ENCODE peak calls at places on chromosomes 1 and 21, in eight cellular contexts. V, N, J, G, P, W, F and Y are unnamed samples.

GRCh38 chr1:31583995-31584868 is 7.9 kb downstream of the TINAGL1 start:
- DNase-seq in V (no peak), W (no peak), P (no peak), J (no peak), F (peak), N (peak), G (no peak), Y (no peak)

GRCh38 chr1:89310505-89310904 is 37.8 kb upstream of the GBP5 start:
- DNase-seq in G (no peak), V (no peak), W (no peak), N (no peak), J (no peak), P (peak), F (peak), Y (peak)

GRCh38 chr1:192067360-192067759 is 90.9 kb upstream of the RGS18 start:
- DNase-seq in P (no peak), G (no peak), F (no peak), W (no peak), N (no peak), J (no peak), V (no peak), Y (no peak)

GRCh38 chr1:22228505-22228911 is 85.6 kb upstream of the WNT4 start:
- DNase-seq in G (no peak), J (no peak), V (no peak), W (no peak), F (no peak), N (no peak), P (no peak), Y (no peak)

GRCh38 chr1:169184812-169185211 is 78.3 kb downstream of the ATP1B1 start:
- DNase-seq in F (no peak), V (no peak), N (no peak), P (no peak), W (no peak), J (no peak), G (no peak), Y (no peak)

GRCh38 chr1:32014199-32014936 is 700 bp downstream of the KHDRBS1 start:
- DNase-seq in G (peak), N (peak), P (no peak), J (no peak), V (peak), F (peak), W (peak), Y (no peak)

GRCh38 chr1:28045777-28046176 is 42.6 kb downstream of the EYA3 start:
- DNase-seq in N (no peak), F (no peak), V (no peak), P (no peak), G (no peak), W (no peak), J (no peak), Y (no peak)

GRCh38 chr21:44375281-44375651 is 21.8 kb downstream of the TRPM2 start:
- DNase-seq in G (no peak), P (no peak), J (no peak), F (no peak), N (no peak), V (no peak), W (no peak), Y (no peak)

GRCh38 chr1:26996665-26997064 is 3.2 kb downstream of the TRNP1 start:
- DNase-seq in P (no peak), F (no peak), V (no peak), N (no peak), J (no peak), W (no peak), G (no peak), Y (no peak)

GRCh38 chr1:72282690-72283203 is 408 bp upstream of the NEGR1 start:
- DNase-seq in P (peak), G (peak), N (peak), W (peak), F (peak), J (peak), V (peak), Y (peak)
- TF ChIP-seq CTCF in P (peak), G (no peak), N (peak), W (no peak), F (no peak), J (no peak), V (peak), Y (no peak)

DNA sequence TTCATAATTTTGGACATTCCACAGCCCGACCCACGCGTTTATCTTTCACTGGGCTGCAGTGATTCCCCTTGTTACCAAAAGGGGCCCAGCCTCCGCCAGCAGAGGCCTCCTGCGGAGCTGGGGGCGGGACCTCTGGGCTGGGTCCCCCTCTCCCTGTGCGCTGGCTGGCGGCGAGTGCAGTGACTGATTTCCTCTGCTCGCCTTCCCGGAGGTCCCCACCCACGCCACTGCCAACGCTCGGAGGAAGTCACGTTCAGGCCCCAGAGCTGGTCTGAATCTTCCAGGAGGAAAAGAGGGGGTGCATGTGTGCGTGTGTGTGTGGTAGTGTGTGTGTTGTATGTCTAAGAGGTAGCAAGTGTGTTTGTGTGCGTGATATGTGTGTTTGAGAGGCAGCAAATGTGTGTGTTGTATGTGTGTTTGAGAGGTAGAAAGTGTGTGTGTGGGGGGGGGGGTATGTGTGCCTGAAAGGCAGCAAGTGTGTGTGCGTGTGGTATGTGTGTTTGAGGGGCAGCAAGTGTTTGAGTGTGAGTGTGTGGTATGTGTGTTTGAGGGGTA is 35.0 kb upstream of the JAK1 start:
- DNase-seq in N (peak), V (peak), W (peak), F (peak), J (no peak), G (peak), P (no peak), Y (peak)
- TF ChIP-seq CTCF in N (peak), V (no peak), W (no peak), F (no peak), J (no peak), G (no peak), P (no peak), Y (peak)

GRCh38 chr1:248811514-248812490 is 13.9 kb downstream of the SH3BP5L start:
- DNase-seq in V (no peak), W (no peak), J (no peak), F (no peak), N (no peak), G (no peak), P (no peak), Y (no peak)
- TF ChIP-seq CTCF in V (no peak), W (no peak), J (no peak), F (peak), N (peak), G (peak), P (no peak), Y (no peak)

GRCh38 chr1:152170287-152170933 is 11.4 kb upstream of the RPTN start:
- DNase-seq in F (no peak), V (no peak), W (no peak), G (no peak), N (no peak), P (no peak), J (no peak), Y (no peak)

GRCh38 chr1:152168535-152168868 is 9.5 kb upstream of the RPTN start:
- DNase-seq in F (peak), P (no peak), W (no peak), V (no peak), G (no peak), J (no peak), N (no peak), Y (no peak)

GRCh38 chr1:152166966-152167365 is 7.9 kb upstream of the RPTN start:
- DNase-seq in N (no peak), V (no peak), P (no peak), G (no peak), J (no peak), W (no peak), F (no peak), Y (no peak)

GRCh38 chr1:152169356-152170025 is 10.5 kb upstream of the RPTN start:
- DNase-seq in N (no peak), G (no peak), P (no peak), F (no peak), W (no peak), J (no peak), V (no peak), Y (no peak)

DNA sequence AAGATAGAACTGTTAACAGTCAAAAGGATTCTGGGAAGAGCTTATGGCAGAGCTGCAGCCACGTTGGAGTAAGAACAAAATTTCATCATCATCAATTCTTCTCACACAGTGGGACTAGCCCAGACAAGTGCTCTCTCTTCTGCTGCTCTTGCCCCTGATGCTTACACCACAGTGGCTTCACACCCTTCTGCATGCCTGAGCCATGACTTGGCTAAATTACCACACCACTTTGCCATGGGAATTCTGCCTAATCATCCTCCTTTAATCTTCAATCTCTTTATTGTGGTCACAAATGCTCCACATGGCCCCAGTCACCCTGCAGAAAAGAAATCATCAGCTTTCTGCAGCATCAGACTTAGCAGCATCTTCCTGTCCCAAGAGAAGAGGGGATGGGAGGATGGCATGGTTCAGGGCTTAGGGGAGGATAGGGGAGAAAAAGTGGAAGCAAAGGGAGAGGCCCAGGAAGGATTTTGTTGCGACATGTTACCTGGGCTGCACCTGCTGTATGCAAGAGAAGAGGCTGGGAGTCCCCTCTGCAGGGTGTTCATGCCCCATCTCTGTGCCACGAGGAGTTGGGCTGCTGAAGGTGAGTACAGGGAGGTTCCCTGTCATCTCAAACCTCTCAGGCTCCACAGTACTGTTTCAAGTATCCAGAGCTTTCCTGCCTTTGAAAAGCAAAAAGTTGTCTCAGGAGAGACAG is 9.0 kb upstream of the RPTN start:
- DNase-seq in F (peak), J (no peak), N (peak), G (peak), V (no peak), P (peak), W (no peak), Y (peak)
- TF ChIP-seq CTCF in F (no peak), J (no peak), N (no peak), G (no peak), V (no peak), P (no peak), W (no peak), Y (no peak)

GRCh38 chr1:154696001-154696400 is 88.0 kb upstream of the ADAR start:
- DNase-seq in W (no peak), J (no peak), N (no peak), F (peak), G (peak), V (no peak), P (no peak), Y (no peak)
- TF ChIP-seq CTCF in W (no peak), J (peak), N (peak), F (peak), G (peak), V (peak), P (peak), Y (peak)

GRCh38 chr1:219993554-219994433 is 52.5 kb downstream of the EPRS1 start:
- DNase-seq in W (no peak), N (no peak), G (no peak), J (no peak), P (no peak), V (no peak), F (no peak), Y (no peak)

GRCh38 chr1:219991511-219991810 is 54.8 kb downstream of the EPRS1 start:
- DNase-seq in J (no peak), N (no peak), P (no peak), W (no peak), V (no peak), G (no peak), F (no peak), Y (no peak)

GRCh38 chr1:219988387-219988786 is 57.9 kb downstream of the EPRS1 start:
- DNase-seq in W (no peak), F (no peak), V (no peak), G (no peak), P (no peak), N (no peak), J (no peak), Y (no peak)

GRCh38 chr1:219988818-219989217 is 57.5 kb downstream of the EPRS1 start:
- DNase-seq in N (no peak), J (no peak), W (no peak), P (no peak), F (no peak), G (no peak), V (no peak), Y (no peak)

GRCh38 chr1:219990782-219991510 is 55.4 kb downstream of the EPRS1 start:
- DNase-seq in P (no peak), V (no peak), J (no peak), N (no peak), G (peak), F (peak), W (no peak), Y (no peak)
- TF ChIP-seq CTCF in P (peak), V (peak), J (peak), N (peak), G (peak), F (peak), W (peak), Y (peak)